ENCODE peak calls at places on chromosome 1, in nine cellular contexts. Y, N, R, H, U, M, T, F and S are unnamed samples.

GRCh38 chr1:174964261-174964984 is 35.3 kb upstream of the CACYBP start:
- DNase-seq in M (peak; percentile 73), F (no peak), N (peak; percentile 50), H (no peak), U (no peak), T (no peak), Y (peak; percentile 97), R (no peak), S (no peak)

GRCh38 chr1:231039161-231040018 is 664 bp downstream of the FAM89A start:
- DNase-seq in U (peak; percentile 90), R (no peak), Y (no peak), N (no peak), M (peak; percentile 55), F (peak; percentile 68), H (peak; percentile 73), T (no peak), S (peak; percentile 67)

GRCh38 chr1:233364695-233365539 is 37.4 kb downstream of the MAP3K21 start:
- DNase-seq in N (no peak), R (no peak), M (peak; percentile 7), H (no peak), U (no peak), T (no peak), F (no peak), Y (peak; percentile 36), S (no peak)

GRCh38 chr1:58929667-58930325 is 145.9 kb upstream of the JUN start:
- DNase-seq in R (no peak), M (no peak), T (no peak), H (no peak), F (no peak), Y (peak; percentile 71), N (peak; percentile 84), U (peak; percentile 67), S (no peak)

GRCh38 chr1:201946224-201946908 is at the start of gene LMOD1:
- DNase-seq in R (peak; percentile 65), Y (no peak), M (peak; percentile 81), U (peak; percentile 59), H (peak; percentile 95), F (peak; percentile 92), N (no peak), T (peak; percentile 98), S (peak; percentile 81)

GRCh38 chr1:115530407-115530806 is 111.4 kb upstream of the VANGL1 start:
- DNase-seq in T (no peak), U (no peak), N (no peak), Y (peak; percentile 63), M (peak; percentile 31), R (no peak), H (no peak), F (no peak), S (no peak)

GRCh38 chr1:220921991-220922390 is 42.7 kb downstream of the HLX start:
- DNase-seq in N (no peak), M (no peak), R (no peak), H (no peak), Y (no peak), T (no peak), F (no peak), U (no peak), S (no peak)

GRCh38 chr1:3066250-3066711 is 2.7 kb upstream of the PRDM16 start:
- DNase-seq in U (peak; percentile 89), M (no peak), N (no peak), Y (no peak), F (peak; percentile 72), T (peak; percentile 87), H (no peak), R (peak; percentile 75), S (peak; percentile 81)

GRCh38 chr1:219837274-219837993 is 90.9 kb downstream of the SLC30A10 start:
- DNase-seq in F (peak; percentile 80), T (no peak), Y (no peak), M (peak; percentile 10), R (no peak), U (no peak), N (no peak), H (no peak), S (no peak)

GRCh38 chr1:202806845-202807366 is 1.3 kb downstream of the KDM5B start:
- DNase-seq in N (peak; percentile 25), U (no peak), Y (no peak), M (no peak), H (peak; percentile 69), T (no peak), F (peak; percentile 57), R (peak; percentile 56), S (no peak)

GRCh38 chr1:159828176-159828575 is 1.5 kb downstream of the SLAMF8 start:
- DNase-seq in Y (no peak), R (no peak), F (no peak), H (no peak), N (no peak), M (no peak), T (no peak), U (no peak), S (no peak)

GRCh38 chr1:31689821-31690220 is 14.0 kb downstream of the COL16A1 start:
- DNase-seq in N (no peak), H (peak; percentile 16), F (no peak), T (no peak), Y (peak; percentile 98), R (no peak), U (no peak), M (peak; percentile 92), S (no peak)

GRCh38 chr1:241113557-241113956 is 243.4 kb downstream of the RGS7 start:
- DNase-seq in F (no peak), T (no peak), M (no peak), H (no peak), R (no peak), Y (no peak), N (no peak), U (no peak), S (no peak)

GRCh38 chr1:100700586-100700985 is 19.0 kb upstream of the VCAM1 start:
- DNase-seq in T (no peak), U (no peak), N (no peak), R (no peak), Y (no peak), H (no peak), M (no peak), F (no peak), S (no peak)

GRCh38 chr1:224219011-224219611 is 36.1 kb downstream of the DEGS1 start:
- DNase-seq in M (no peak), T (no peak), R (no peak), Y (no peak), F (no peak), U (no peak), N (no peak), H (no peak), S (no peak)

DNA sequence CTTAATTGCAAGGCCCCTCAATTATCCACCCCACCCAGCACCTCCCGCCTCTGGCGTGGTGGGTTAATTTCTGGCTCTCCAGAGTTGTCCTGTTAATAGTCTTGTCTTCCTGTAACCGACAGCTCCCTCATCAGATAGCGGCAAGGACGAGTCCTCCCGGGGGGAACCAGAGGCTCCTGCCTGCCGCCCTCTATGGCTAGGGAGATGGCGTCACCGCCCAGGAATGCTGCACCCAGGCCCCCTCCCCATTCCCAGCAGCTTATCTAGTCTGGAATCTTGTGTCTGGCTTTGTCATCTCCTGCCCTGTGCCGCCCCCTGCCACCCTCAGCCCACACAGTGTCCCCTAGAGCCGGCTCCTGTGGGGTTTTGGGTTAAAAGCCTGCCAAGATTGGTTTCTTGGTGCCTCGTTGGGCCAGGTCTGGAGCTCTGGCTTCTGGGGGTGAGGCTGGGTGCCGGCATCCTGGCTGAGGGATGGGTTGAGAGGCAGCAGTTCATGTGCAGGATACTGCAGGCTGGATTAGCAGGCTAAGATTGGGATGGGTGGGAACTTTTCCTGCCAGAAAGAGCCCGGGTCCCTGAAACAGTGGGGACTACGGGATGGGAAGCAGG is 48.8 kb downstream of the EDN2 start:
- DNase-seq in R (no peak), N (no peak), H (no peak), M (peak; percentile 94), Y (no peak), T (no peak), F (peak; percentile 98), U (no peak), S (peak; percentile 29)
- H3K27ac ChIP-seq in R (no peak overlapping the region), N (no peak overlapping the region), H (no peak overlapping the region), M (peak overlapping the region; percentile 88), Y (no peak overlapping the region), T (no peak overlapping the region), F (peak overlapping the region; percentile 69), U (no peak overlapping the region), S (no peak overlapping the region)

DNA sequence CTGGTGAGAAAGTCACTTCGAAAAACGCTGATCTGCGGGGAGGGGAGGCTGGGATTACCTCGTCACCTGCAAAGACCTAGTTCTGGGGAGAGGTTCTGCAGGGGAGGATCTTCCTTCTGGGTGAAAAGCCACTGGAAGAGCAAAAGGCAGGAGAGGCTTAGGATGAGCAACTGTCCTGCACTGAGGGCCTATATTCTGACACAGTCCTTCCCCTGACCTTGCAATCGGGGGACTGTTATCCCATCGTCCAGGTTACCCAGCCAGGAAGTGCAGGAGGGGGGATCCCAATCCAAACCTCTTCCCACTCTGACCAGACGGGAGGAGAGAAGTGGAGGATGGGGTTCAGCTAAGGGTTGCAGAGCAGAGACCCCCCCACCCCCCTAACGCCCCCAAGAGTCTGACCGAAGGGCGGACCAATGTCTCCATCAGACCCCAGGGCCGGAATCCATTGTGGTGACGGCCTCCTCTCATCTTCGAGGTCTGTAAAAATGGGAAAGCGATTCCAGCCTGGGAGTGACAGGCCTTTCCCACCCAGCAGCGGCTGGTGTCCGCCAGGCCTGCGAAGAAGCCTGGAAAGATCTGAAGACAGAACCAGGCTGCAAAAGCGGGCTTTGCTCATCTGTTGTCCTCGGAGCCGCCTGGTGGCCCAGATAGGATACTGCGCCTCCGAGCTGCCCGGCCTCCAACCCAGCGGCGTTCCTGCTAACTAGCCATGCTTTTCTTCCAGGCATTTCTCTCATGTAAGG is 1.6 kb upstream of the DHRS3 start:
- DNase-seq in R (peak; percentile 84), H (peak; percentile 95), N (peak; percentile 74), U (peak; percentile 90), Y (peak; percentile 55), T (peak; percentile 90), F (peak; percentile 93), M (peak; percentile 62), S (peak; percentile 88)
- H3K27ac ChIP-seq in R (peak overlapping the region; percentile 100), H (peak overlapping the region; percentile 80), N (peak overlapping the region; percentile 68), U (peak overlapping the region; percentile 99), Y (peak overlapping the region; percentile 90), T (peak overlapping the region; percentile 98), F (peak overlapping the region; percentile 40), M (no peak overlapping the region), S (peak overlapping the region; percentile 88)

GRCh38 chr1:150619576-150620509 is 9.6 kb downstream of the ENSA start:
- DNase-seq in M (peak; percentile 71), N (no peak), U (no peak), Y (peak; percentile 54), F (peak; percentile 45), R (no peak), H (no peak), T (no peak), S (no peak)
- H3K27ac ChIP-seq in M (no peak overlapping the region), N (no peak overlapping the region), U (peak overlapping the region; percentile 63), Y (no peak overlapping the region), F (no peak overlapping the region), R (peak overlapping the region; percentile 55), H (peak overlapping the region; percentile 85), T (peak overlapping the region; percentile 39), S (peak overlapping the region; percentile 47)

DNA sequence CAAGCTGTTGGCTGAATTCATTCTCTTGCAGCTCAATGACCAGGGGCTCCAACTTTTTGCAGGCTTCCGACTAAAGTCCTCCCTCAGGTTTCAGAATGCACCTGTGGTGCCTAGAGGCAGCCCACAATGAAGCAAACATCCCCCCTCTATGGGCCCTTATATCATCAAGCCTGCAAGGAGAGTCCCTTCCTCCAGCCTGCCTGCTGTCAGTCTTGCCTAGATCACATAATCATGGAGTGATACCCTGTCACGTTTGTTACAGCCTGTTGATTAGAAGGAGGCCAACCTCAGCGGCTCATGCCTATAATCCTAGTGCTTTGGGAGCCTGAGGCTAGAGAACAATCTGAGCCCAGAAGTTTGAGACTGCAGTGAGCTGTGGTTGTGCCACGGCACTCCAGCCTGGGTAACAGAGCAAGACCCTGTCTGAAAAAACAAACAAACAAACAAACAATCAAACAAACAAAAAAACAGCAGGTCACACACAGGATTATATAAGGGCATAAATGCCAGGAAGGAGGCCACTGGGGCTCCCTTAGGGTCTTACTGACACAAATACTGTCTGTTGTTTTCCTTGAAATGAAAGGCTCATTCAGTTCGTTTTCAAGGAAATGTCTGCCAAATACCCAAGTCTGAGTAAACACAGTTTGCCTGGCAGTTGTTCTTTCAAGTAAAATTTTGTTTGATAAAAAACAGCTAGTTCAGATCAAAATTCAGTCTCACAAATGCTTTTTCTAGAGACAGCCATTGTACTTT is 4.7 kb upstream of the SPRR3 start:
- DNase-seq in R (no peak), Y (no peak), F (peak; percentile 40), N (no peak), M (no peak), T (no peak), H (no peak), U (no peak), S (no peak)
- H3K27ac ChIP-seq in R (no peak overlapping the region), Y (no peak overlapping the region), F (no peak overlapping the region), N (no peak overlapping the region), M (no peak overlapping the region), T (no peak overlapping the region), H (no peak overlapping the region), U (no peak overlapping the region), S (no peak overlapping the region)